ENCODE peak calls at places on chromosomes 5 and 9, in six cellular contexts. I, Z, Y, X, V and N are unnamed samples.

GRCh38 chr9:111897831-111898144 is 1.2 kb downstream of the UGCG start:
- DNase-seq in V (no peak), I (peak; percentile 48), Z (no peak), Y (no peak), X (no peak), N (no peak)

GRCh38 chr5:39426136-39426535 is 1.4 kb upstream of the DAB2 start:
- DNase-seq in V (no peak), Z (no peak), X (no peak), Y (no peak), I (no peak), N (no peak)

GRCh38 chr9:107067715-107068416 is 204.9 kb downstream of the ZNF462 start:
- DNase-seq in I (peak; percentile 57), Z (no peak), V (no peak), Y (no peak), X (no peak), N (no peak)

GRCh38 chr9:121674952-121675351 is 23.5 kb downstream of the DAB2IP start:
- DNase-seq in V (no peak), X (no peak), Y (no peak), I (no peak), Z (no peak), N (no peak)

GRCh38 chr9:76729980-76730737 is 34.1 kb upstream of the PCA3 start:
- DNase-seq in V (no peak), Z (no peak), Y (no peak), I (no peak), X (no peak), N (peak; percentile 17)

GRCh38 chr9:76905984-76906861 is at the start of gene PRUNE2:
- DNase-seq in I (peak; percentile 87), X (no peak), Z (peak; percentile 94), Y (peak; percentile 20), V (no peak), N (no peak)

GRCh38 chr5:66596791-66597757 is 881 bp downstream of the MAST4 start:
- DNase-seq in X (no peak), Z (no peak), I (peak; percentile 19), Y (peak; percentile 26), V (no peak), N (no peak)

GRCh38 chr9:132008184-132008781 is 71.4 kb downstream of the MED27 start:
- DNase-seq in V (no peak), I (no peak), Y (no peak), Z (no peak), X (no peak), N (no peak)

GRCh38 chr5:107501965-107502691 is 168.6 kb downstream of the EFNA5 start:
- DNase-seq in I (no peak), V (no peak), Y (no peak), Z (no peak), X (no peak), N (no peak)

GRCh38 chr5:126811515-126812198 is 34.7 kb downstream of the LMNB1 start:
- DNase-seq in Z (no peak), X (no peak), I (no peak), V (no peak), Y (no peak), N (no peak)

GRCh38 chr5:1722877-1723276 is 76.8 kb downstream of the MRPL36 start:
- DNase-seq in Y (peak; percentile 10), X (no peak), Z (no peak), I (no peak), V (peak; percentile 12), N (no peak)

DNA sequence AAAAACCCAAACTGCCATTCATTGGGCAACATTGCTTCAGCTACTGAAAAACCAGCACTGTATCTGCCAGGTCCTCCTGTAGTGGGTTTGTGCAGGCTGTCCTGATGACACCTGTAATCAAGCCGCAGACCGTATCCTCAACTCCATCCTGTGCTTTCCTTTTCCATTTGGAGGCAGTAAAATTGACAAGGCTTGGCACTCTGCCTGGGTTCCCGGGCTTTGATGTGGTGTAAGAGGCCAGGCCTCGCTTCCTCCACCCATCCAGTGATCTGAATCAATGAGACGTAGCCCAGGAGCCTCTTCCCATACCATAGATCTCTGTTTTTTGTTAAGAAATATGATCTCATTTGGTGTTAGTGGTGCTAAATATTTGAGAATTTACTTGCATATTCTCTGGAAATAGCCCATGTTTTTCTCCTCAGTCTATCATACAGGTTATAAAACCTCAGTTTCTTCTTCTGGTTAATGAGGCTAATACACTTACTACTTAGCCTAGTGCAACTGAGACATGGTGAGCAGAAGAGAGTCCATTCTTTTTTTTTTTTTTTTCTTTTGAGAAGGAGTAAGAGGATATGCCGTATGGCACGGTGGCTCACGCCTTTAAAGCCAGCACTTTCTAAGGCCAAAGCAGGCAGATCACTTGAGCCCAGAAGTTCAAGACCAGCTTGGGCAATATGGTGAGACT is 34.8 kb downstream of the LSM11 start:
- DNase-seq in Y (no peak), Z (no peak), X (no peak), I (peak; percentile 71), V (no peak), N (no peak)
- TF ChIP-seq POLR2AphosphoS5 in Y (no peak), Z (no peak), X (no peak), I (no peak), V (no peak), N (no peak)

GRCh38 chr5:135134686-135135381 is 100.8 kb upstream of the PITX1 start:
- DNase-seq in I (peak; percentile 63), Z (no peak), X (no peak), Y (no peak), V (peak; percentile 65), N (no peak)
- H3K27ac ChIP-seq in I (peak overlapping the region; percentile 34), Z (no peak overlapping the region), X (no peak overlapping the region), Y (no peak overlapping the region), V (no peak overlapping the region), N (no peak overlapping the region)

GRCh38 chr9:92711844-92712243 is 41.9 kb upstream of the IPPK start:
- DNase-seq in X (no peak), I (no peak), Y (no peak), Z (no peak), V (no peak), N (no peak)
- H3K4me3 ChIP-seq in X (no peak overlapping the region), I (no peak overlapping the region), Y (no peak overlapping the region), Z (no peak overlapping the region), V (no peak overlapping the region), N (no peak overlapping the region)

GRCh38 chr5:136034976-136035375 is 6.2 kb downstream of the TGFBI start:
- DNase-seq in Z (peak; percentile 27), V (no peak), X (no peak), I (no peak), Y (no peak), N (no peak)

GRCh38 chr5:136035837-136036236 is 7.0 kb downstream of the TGFBI start:
- DNase-seq in Z (no peak), I (no peak), Y (no peak), V (no peak), X (no peak), N (no peak)

GRCh38 chr5:136033848-136034247 is 5.1 kb downstream of the TGFBI start:
- DNase-seq in I (no peak), V (no peak), Y (no peak), Z (peak; percentile 47), X (no peak), N (no peak)

GRCh38 chr5:136033244-136033643 is 4.5 kb downstream of the TGFBI start:
- DNase-seq in Z (no peak), I (no peak), V (no peak), Y (no peak), X (no peak), N (no peak)

GRCh38 chr5:136034492-136034891 is 5.7 kb downstream of the TGFBI start:
- DNase-seq in X (no peak), Y (no peak), V (no peak), I (no peak), Z (peak; percentile 37), N (no peak)
- TF ChIP-seq POLR2AphosphoS5 in X (no peak), Y (no peak), V (no peak), I (no peak), Z (no peak), N (no peak)

GRCh38 chr5:142087920-142088679 is 20.5 kb upstream of the NDFIP1 start:
- DNase-seq in Y (no peak), V (no peak), I (no peak), X (no peak), Z (no peak), N (no peak)
- H3K27ac ChIP-seq in Y (no peak overlapping the region), V (no peak overlapping the region), I (no peak overlapping the region), X (no peak overlapping the region), Z (no peak overlapping the region), N (no peak overlapping the region)

GRCh38 chr5:95620870-95621838 is 1.3 kb downstream of the GPR150 start:
- DNase-seq in Z (no peak), V (no peak), Y (no peak), X (no peak), I (peak; percentile 32), N (no peak)

GRCh38 chr5:95619096-95619495 is 791 bp upstream of the GPR150 start:
- DNase-seq in Z (no peak), V (no peak), X (no peak), Y (no peak), I (no peak), N (no peak)

GRCh38 chr5:95621839-95622629 is 2.1 kb downstream of the GPR150 start:
- DNase-seq in Y (no peak), Z (no peak), I (peak; percentile 20), X (no peak), V (no peak), N (no peak)

GRCh38 chr5:95620030-95620869 is at the start of gene GPR150:
- DNase-seq in V (peak; percentile 83), X (no peak), I (peak; percentile 71), Z (peak; percentile 71), Y (no peak), N (no peak)

GRCh38 chr5:95619518-95620029 is 313 bp upstream of the GPR150 start:
- DNase-seq in X (no peak), Z (no peak), Y (no peak), I (no peak), V (no peak), N (no peak)
- H3K4me3 ChIP-seq in X (no peak overlapping the region), Z (peak overlapping the region; percentile 46), Y (peak overlapping the region; percentile 55), I (no peak overlapping the region), V (peak overlapping the region; percentile 69), N (peak overlapping the region; percentile 61)

GRCh38 chr5:160831801-160832200 is 20.2 kb downstream of the ATP10B start:
- DNase-seq in I (no peak), V (no peak), Z (no peak), Y (no peak), X (no peak), N (no peak)
- TF ChIP-seq POLR2AphosphoS5 in I (no peak), V (no peak), Z (no peak), Y (no peak), X (no peak), N (no peak)

GRCh38 chr9:71680189-71680983 is 87.9 kb downstream of the CEMIP2 start:
- DNase-seq in I (no peak), Z (no peak), Y (no peak), V (no peak), X (no peak), N (no peak)
- H3K27ac ChIP-seq in I (peak overlapping the region; percentile 55), Z (peak overlapping the region; percentile 46), Y (peak overlapping the region; percentile 73), V (no peak overlapping the region), X (no peak overlapping the region), N (peak overlapping the region; percentile 69)

DNA sequence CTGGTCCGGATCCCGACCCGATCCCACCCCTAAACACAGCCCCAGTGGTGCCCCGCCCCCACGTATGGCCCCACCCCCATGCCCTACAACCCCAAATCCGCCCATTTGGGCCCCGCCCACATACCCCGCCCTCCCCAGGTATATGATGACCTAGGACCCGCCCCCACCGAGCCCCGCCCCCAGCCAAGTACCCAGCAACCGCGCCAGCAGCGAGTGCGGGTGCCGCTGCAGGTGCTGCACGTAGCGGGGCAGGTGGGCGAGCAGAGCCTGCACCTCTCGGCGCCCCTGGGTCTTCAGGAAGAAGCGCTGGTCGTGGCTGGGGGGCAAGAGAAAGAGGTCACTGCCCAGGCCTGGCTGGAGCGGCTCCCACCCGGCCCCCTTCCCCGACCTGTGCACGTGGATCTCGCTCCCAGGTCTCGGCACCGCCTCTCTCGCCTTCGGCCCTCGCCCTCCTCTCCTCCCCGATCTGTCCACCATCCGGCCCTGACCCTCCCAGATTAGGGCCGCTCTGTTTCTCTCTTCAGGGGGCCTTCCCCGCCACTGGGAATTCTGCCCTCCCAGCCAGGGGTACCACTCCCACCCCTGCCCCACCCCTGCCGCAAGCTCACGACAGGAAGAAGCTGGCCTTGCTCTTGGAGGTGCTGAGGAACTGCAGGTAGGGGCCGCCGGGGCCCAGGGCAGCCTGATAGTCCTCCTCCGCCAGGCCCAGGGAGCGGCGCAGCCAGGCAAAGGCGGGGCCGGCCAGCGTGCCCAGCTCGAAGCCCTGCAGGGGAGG is 2.9 kb downstream of the PIP5KL1 start:
- DNase-seq in V (no peak), X (no peak), Y (peak; percentile 73), I (peak; percentile 84), Z (no peak), N (no peak)
- H3K4me3 ChIP-seq in V (peak overlapping the region; percentile 45), X (no peak overlapping the region), Y (no peak overlapping the region), I (no peak overlapping the region), Z (no peak overlapping the region), N (peak overlapping the region; percentile 15)